ENCODE peak calls at places on chromosomes 11 and 22, in eight cellular contexts. I, F, Y, W, R, O, E and H are unnamed samples.

GRCh38 chr11:71418643-71419042 is 29.6 kb downstream of the DHCR7 start:
- DNase-seq in W (no peak), F (no peak), R (no peak), Y (peak; percentile 78), E (no peak), O (no peak), I (no peak), H (no peak)

GRCh38 chr11:32071811-32072210 is 19.1 kb upstream of the RCN1 start:
- DNase-seq in E (peak; percentile 40), W (peak; percentile 81), F (no peak), O (peak; percentile 75), R (peak; percentile 23), I (peak; percentile 58), Y (no peak), H (peak; percentile 46)

GRCh38 chr11:122671270-122671906 is 15.9 kb downstream of the UBASH3B start:
- DNase-seq in R (no peak), I (no peak), Y (peak; percentile 50), F (no peak), E (no peak), O (no peak), W (no peak), H (no peak)

GRCh38 chr11:124752471-124753100 is 531 bp upstream of the VSIG2 start:
- DNase-seq in F (peak; percentile 49), R (peak; percentile 27), W (no peak), Y (no peak), O (no peak), I (no peak), E (no peak), H (no peak)

GRCh38 chr22:47075568-47075967 is 313.1 kb downstream of the TBC1D22A start:
- DNase-seq in R (no peak), W (no peak), F (no peak), I (no peak), E (no peak), O (no peak), Y (no peak), H (no peak)

GRCh38 chr11:13339196-13340153 is 61.9 kb downstream of the BMAL1 start:
- DNase-seq in F (no peak), E (peak; percentile 83), O (peak; percentile 98), I (no peak), W (no peak), R (no peak), Y (no peak), H (peak; percentile 98)

GRCh38 chr11:70335511-70335910 is 62.8 kb upstream of the CTTN start:
- DNase-seq in R (no peak), O (no peak), Y (no peak), I (no peak), F (no peak), E (no peak), W (no peak), H (no peak)

GRCh38 chr22:43887391-43887790 is 4.4 kb downstream of the PNPLA5 start:
- DNase-seq in E (no peak), O (no peak), I (no peak), F (no peak), Y (no peak), W (no peak), R (no peak), H (no peak)

GRCh38 chr22:48475661-48476345 is 1351.9 kb downstream of the BRD1 start:
- DNase-seq in O (no peak), R (no peak), F (no peak), Y (no peak), W (no peak), E (no peak), I (no peak), H (no peak)

GRCh38 chr11:123135863-123136446 is 59.1 kb downstream of the CLMP start:
- DNase-seq in R (no peak), E (no peak), W (no peak), I (no peak), O (no peak), F (no peak), Y (no peak), H (no peak)

GRCh38 chr11:102121329-102121728 is 11.1 kb downstream of the YAP1 start:
- DNase-seq in W (no peak), I (no peak), Y (no peak), F (no peak), O (no peak), R (no peak), E (no peak), H (no peak)

GRCh38 chr11:100869328-100869727 is 182.2 kb downstream of the ARHGAP42 start:
- DNase-seq in E (no peak), I (no peak), O (no peak), W (no peak), Y (no peak), F (no peak), R (no peak), H (no peak)

DNA sequence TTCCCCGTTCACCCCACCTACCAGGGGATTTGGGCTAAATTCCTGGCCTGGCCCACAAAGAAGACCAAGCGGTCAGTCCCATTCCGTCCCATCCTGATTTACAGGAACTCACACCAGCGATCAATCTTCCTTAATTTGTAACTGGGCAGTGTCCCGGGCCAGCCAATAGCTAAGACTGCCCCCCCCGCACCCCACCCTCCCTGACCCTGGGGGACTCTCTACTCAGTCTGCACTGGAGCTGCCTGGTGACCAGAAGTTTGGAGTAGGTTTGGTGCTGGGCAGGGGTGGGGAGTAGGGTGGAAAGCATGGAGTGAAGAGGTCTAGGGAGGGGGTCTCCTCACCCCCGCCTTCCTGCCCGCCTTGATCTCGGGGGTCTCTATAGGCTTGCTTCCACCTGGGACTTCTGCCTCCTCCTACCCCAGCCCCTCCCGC is at the start of gene SERPING1:
- DNase-seq in O (no peak), Y (no peak), E (no peak), F (no peak), R (no peak), W (no peak), I (no peak), H (peak; percentile 48)
- H3K4me3 ChIP-seq in O (peak within 1 kb of the TSS; percentile 10), Y (no peak within 1 kb of the TSS), E (peak within 1 kb of the TSS; percentile 38), F (peak within 1 kb of the TSS; percentile 54), R (peak within 1 kb of the TSS; percentile 41), W (peak within 1 kb of the TSS; percentile 17), I (peak within 1 kb of the TSS; percentile 56), H (peak within 1 kb of the TSS; percentile 58)

GRCh38 chr11:2529636-2530035 is 84.8 kb downstream of the KCNQ1 start:
- DNase-seq in O (no peak), W (no peak), I (no peak), R (no peak), F (no peak), Y (no peak), E (no peak), H (no peak)
- H3K4me2 ChIP-seq in O (no peak overlapping the region), W (no peak overlapping the region), I (no peak overlapping the region), R (no peak overlapping the region), F (no peak overlapping the region), Y (no peak overlapping the region), E (no peak overlapping the region), H (no peak overlapping the region)

GRCh38 chr11:114061053-114062049 is 1.8 kb downstream of the ZBTB16 start:
- DNase-seq in F (peak; percentile 63), Y (no peak), O (no peak), I (peak; percentile 55), W (no peak), E (no peak), R (peak; percentile 72), H (peak; percentile 68)
- H3K4me3 ChIP-seq in F (peak overlapping the region; percentile 60), Y (no peak overlapping the region), O (peak overlapping the region; percentile 54), I (peak overlapping the region; percentile 70), W (no peak overlapping the region), E (peak overlapping the region; percentile 51), R (peak overlapping the region; percentile 44), H (peak overlapping the region; percentile 56)

DNA sequence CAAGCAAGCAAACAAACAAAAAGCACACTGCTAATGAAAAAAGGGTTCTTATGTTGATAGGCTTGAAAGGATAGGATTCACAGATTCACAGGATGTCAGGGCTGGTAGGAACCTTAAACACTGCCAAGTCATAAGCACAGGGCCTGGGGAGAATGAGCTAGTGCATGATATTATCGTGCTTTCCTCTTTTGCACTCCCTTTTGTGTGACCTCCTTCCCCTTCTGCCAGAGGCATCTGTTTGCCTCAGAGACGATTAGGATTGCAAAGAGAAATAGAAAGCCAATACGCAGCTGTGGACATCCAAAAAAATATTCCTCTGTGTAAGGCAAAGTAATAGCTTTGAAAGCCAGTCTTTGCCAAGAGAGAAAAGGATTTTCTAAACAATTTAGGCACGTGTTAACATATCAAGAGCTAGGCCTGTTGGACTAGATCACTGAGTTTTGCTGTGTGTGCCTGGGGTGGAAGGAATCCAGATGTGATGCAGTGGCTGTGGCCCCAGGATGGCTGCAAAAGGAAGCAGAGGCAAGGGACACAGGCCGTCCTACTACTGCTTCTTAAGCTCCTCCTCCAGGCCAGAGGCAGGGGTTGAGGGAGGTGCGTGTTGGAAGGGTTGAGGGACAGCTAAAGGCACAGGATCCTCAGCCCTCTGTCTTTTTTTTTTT is 30.6 kb downstream of the MCHR1 start:
- DNase-seq in R (peak; percentile 54), I (no peak), Y (no peak), O (no peak), E (no peak), F (no peak), W (no peak), H (no peak)
- H3K4me2 ChIP-seq in R (no peak overlapping the region), I (no peak overlapping the region), Y (no peak overlapping the region), O (no peak overlapping the region), E (no peak overlapping the region), F (no peak overlapping the region), W (no peak overlapping the region), H (peak overlapping the region; percentile 28)